ENCODE peak calls at places on chromosomes 7 and 10, in seven cellular contexts. Q is T-helper 9 cell, K is breast epithelium, J is EL, N is ACHN, M is H54, F is Kasumi-1. Y is an unnamed sample.

GRCh38 chr7:96657347-96658010 is 52.2 kb downstream of the SEM1 start:
- DNase-seq in Q (no peak), K (no peak), J (no peak), N (no peak), M (no peak), F (no peak), Y (no peak)

GRCh38 chr10:83545901-83546391 is 593.4 kb upstream of the GHITM start:
- DNase-seq in Q (no peak), K (no peak), J (no peak), N (no peak), M (no peak), F (no peak), Y (no peak)

GRCh38 chr7:63925626-63926460 is 72.8 kb upstream of the ZNF722 start:
- DNase-seq in Q (peak), K (peak), J (no peak), N (no peak), M (no peak), F (peak), Y (peak)

GRCh38 chr10:62647375-62648092 is 157.0 kb upstream of the ADO start:
- DNase-seq in Q (no peak), K (no peak), J (no peak), N (no peak), M (no peak), F (no peak), Y (no peak)

GRCh38 chr7:32357535-32358277 is 132.5 kb downstream of the LSM5 start:
- DNase-seq in Q (no peak), K (no peak), J (peak), N (peak), M (no peak), F (no peak), Y (no peak)

GRCh38 chr10:72697711-72698110 is 5.8 kb downstream of the MCU start:
- DNase-seq in Q (no peak), K (no peak), J (peak), N (no peak), M (no peak), F (no peak), Y (no peak)

GRCh38 chr10:14749051-14749809 is 25.5 kb downstream of the FAM107B start:
- DNase-seq in Q (no peak), K (no peak), J (no peak), N (no peak), M (no peak), F (no peak), Y (no peak)

GRCh38 chr7:80134536-80135305 is at the start of gene GNAI1:
- DNase-seq in Q (no peak), K (no peak), J (peak), N (peak), M (peak), F (peak), Y (peak)

GRCh38 chr7:24587853-24588252 is 14.6 kb downstream of the PALS2 start:
- DNase-seq in Q (peak), K (no peak), J (peak), N (peak), M (no peak), F (peak), Y (peak)

GRCh38 chr7:114468844-114469243 is 54.2 kb downstream of the FOXP2 start:
- DNase-seq in Q (no peak), K (no peak), J (no peak), N (no peak), M (no peak), F (no peak), Y (no peak)

GRCh38 chr7:77627307-77627671 is 69.0 kb upstream of the RSBN1L start:
- DNase-seq in Q (no peak), K (no peak), J (no peak), N (peak), M (no peak), F (no peak), Y (no peak)

GRCh38 chr7:136134503-136134902 is 157.3 kb upstream of the MTPN start:
- DNase-seq in Q (no peak), K (no peak), J (peak), N (peak), M (no peak), F (no peak), Y (no peak)

GRCh38 chr10:104809288-104810090 is 168.4 kb downstream of the SORCS3 start:
- DNase-seq in Q (no peak), K (no peak), J (peak), N (peak), M (no peak), F (no peak), Y (no peak)

GRCh38 chr10:96501985-96502384 is 11.7 kb downstream of the TLL2 start:
- DNase-seq in Q (no peak), K (no peak), J (peak), N (peak), M (no peak), F (no peak), Y (no peak)

GRCh38 chr7:72343991-72344390 is 68.1 kb downstream of the CALN1 start:
- DNase-seq in Q (no peak), K (no peak), J (no peak), N (no peak), M (no peak), F (no peak), Y (no peak)

GRCh38 chr10:124012066-124012465 is 81.3 kb downstream of the CHST15 start:
- DNase-seq in Q (no peak), K (no peak), J (no peak), N (no peak), M (no peak), F (no peak), Y (no peak)

GRCh38 chr7:45661302-45661995 is 87.3 kb downstream of the ADCY1 start:
- DNase-seq in Q (no peak), K (peak), J (no peak), N (no peak), M (no peak), F (no peak), Y (peak)

GRCh38 chr10:60976687-60977086 is 32.7 kb upstream of the RHOBTB1 start:
- DNase-seq in Q (no peak), K (no peak), J (no peak), N (no peak), M (no peak), F (no peak), Y (no peak)

GRCh38 chr7:148402159-148402558 is 188.4 kb upstream of the C7orf33 start:
- DNase-seq in Q (no peak), K (no peak), J (no peak), N (no peak), M (no peak), F (no peak), Y (no peak)

GRCh38 chr7:108156897-108157605 is 26.9 kb upstream of the LAMB4 start:
- DNase-seq in Q (no peak), K (no peak), J (peak), N (no peak), M (no peak), F (no peak), Y (no peak)

GRCh38 chr7:151711906-151712771 is 164.8 kb downstream of the PRKAG2 start:
- DNase-seq in Q (no peak), K (no peak), J (no peak), N (peak), M (peak), F (no peak), Y (no peak)

GRCh38 chr10:70052462-70053211 is at the start of gene MACROH2A2:
- DNase-seq in Q (no peak), K (peak), J (peak), N (peak), M (no peak), F (no peak), Y (no peak)

GRCh38 chr10:29140991-29141390 is 147.9 kb upstream of the LYZL1 start:
- DNase-seq in Q (no peak), K (no peak), J (peak), N (peak), M (peak), F (no peak), Y (no peak)

Y was measured in CD8-positive, alpha-beta T cell.